ENCODE peak calls at places on chromosomes 13 and 19, in five cellular contexts. Y is mucosa of descending colon, H is left lung, T is GM23338, R is ovary. U is an unnamed sample.
A peak's percentile ranks its signal among the peaks of the same experiment; 100 is the strongest.

GRCh38 chr19:51521796-51522195 is 9.7 kb downstream of the SIGLEC6 start:
- DNase-seq in Y (no peak), H (no peak), T (no peak), R (no peak), U (no peak)

GRCh38 chr13:99792079-99792921 is 179.3 kb downstream of the ZIC5 start:
- DNase-seq in Y (no peak), H (no peak), T (peak; percentile 51), R (no peak), U (no peak)

GRCh38 chr13:74093691-74094090 is 40.5 kb downstream of the KLF12 start:
- DNase-seq in Y (no peak), H (no peak), T (no peak), R (no peak), U (no peak)

GRCh38 chr13:40061466-40062450 is 406.3 kb downstream of the COG6 start:
- DNase-seq in Y (no peak), H (no peak), T (no peak), R (no peak), U (no peak)

GRCh38 chr13:28753208-28753892 is 34.6 kb upstream of the SLC46A3 start:
- DNase-seq in Y (no peak), H (peak; percentile 71), T (peak; percentile 86), R (no peak), U (no peak)

GRCh38 chr13:100835695-100836094 is 161.1 kb upstream of the TMTC4 start:
- DNase-seq in Y (no peak), H (no peak), T (no peak), R (no peak), U (no peak)

GRCh38 chr13:93539914-93540313 is 313.3 kb downstream of the GPC6 start:
- DNase-seq in Y (no peak), H (no peak), T (no peak), R (no peak), U (no peak)

GRCh38 chr13:51764184-51765141 is 39.5 kb downstream of the DHRS12 start:
- DNase-seq in Y (peak; percentile 60), H (peak; percentile 65), T (no peak), R (no peak), U (no peak)

GRCh38 chr13:105979131-105979530 is 556.3 kb downstream of the EFNB2 start:
- DNase-seq in Y (no peak), H (no peak), T (no peak), R (no peak), U (no peak)

GRCh38 chr19:55322495-55322894 is 2.6 kb downstream of the TMEM150B start:
- DNase-seq in Y (peak; percentile 80), H (no peak), T (no peak), R (no peak), U (no peak)

GRCh38 chr13:45047394-45048328 is 58.3 kb downstream of the GPALPP1 start:
- DNase-seq in Y (peak; percentile 81), H (peak; percentile 63), T (peak; percentile 92), R (peak; percentile 75), U (peak; percentile 78)

GRCh38 chr13:44591316-44591715 is 15.2 kb upstream of the TSC22D1 start:
- DNase-seq in Y (peak; percentile 41), H (no peak), T (peak; percentile 74), R (no peak), U (no peak)

GRCh38 chr13:91133941-91134772 is 213.3 kb upstream of the MIR17HG start:
- DNase-seq in Y (no peak), H (no peak), T (peak; percentile 74), R (no peak), U (peak; percentile 72)

GRCh38 chr13:99659234-99659633 is 158.0 kb downstream of the TM9SF2 start:
- DNase-seq in Y (no peak), H (no peak), T (peak; percentile 65), R (no peak), U (no peak)

GRCh38 chr13:29105779-29106178 is 285.6 kb downstream of the MTUS2 start:
- DNase-seq in Y (no peak), H (no peak), T (peak; percentile 64), R (no peak), U (no peak)

GRCh38 chr19:45424191-45425058 is 708 bp upstream of the ERCC1 start:
- DNase-seq in Y (peak; percentile 76), H (peak; percentile 83), T (peak; percentile 82), R (peak; percentile 65), U (peak; percentile 40)

GRCh38 chr19:14940266-14940665 is 1.0 kb upstream of the OR7C2 start:
- DNase-seq in Y (no peak), H (no peak), T (no peak), R (no peak), U (no peak)

GRCh38 chr13:109737606-109738005 is 48.8 kb downstream of the IRS2 start:
- DNase-seq in Y (no peak), H (no peak), T (no peak), R (no peak), U (no peak)

GRCh38 chr19:48350856-48351255 is 12.9 kb downstream of the TMEM143 start:
- DNase-seq in Y (no peak), H (no peak), T (no peak), R (no peak), U (no peak)

GRCh38 chr19:5243878-5244277 is 96.7 kb downstream of the PTPRS start:
- DNase-seq in Y (no peak), H (no peak), T (no peak), R (no peak), U (no peak)

GRCh38 chr19:5246554-5247155 is 94.0 kb downstream of the PTPRS start:
- DNase-seq in Y (no peak), H (no peak), T (no peak), R (no peak), U (no peak)

GRCh38 chr19:5244351-5244750 is 96.3 kb downstream of the PTPRS start:
- DNase-seq in Y (no peak), H (no peak), T (no peak), R (no peak), U (no peak)

GRCh38 chr19:5247957-5248705 is 92.5 kb downstream of the PTPRS start:
- DNase-seq in Y (no peak), H (no peak), T (peak; percentile 62), R (no peak), U (no peak)

DNA sequence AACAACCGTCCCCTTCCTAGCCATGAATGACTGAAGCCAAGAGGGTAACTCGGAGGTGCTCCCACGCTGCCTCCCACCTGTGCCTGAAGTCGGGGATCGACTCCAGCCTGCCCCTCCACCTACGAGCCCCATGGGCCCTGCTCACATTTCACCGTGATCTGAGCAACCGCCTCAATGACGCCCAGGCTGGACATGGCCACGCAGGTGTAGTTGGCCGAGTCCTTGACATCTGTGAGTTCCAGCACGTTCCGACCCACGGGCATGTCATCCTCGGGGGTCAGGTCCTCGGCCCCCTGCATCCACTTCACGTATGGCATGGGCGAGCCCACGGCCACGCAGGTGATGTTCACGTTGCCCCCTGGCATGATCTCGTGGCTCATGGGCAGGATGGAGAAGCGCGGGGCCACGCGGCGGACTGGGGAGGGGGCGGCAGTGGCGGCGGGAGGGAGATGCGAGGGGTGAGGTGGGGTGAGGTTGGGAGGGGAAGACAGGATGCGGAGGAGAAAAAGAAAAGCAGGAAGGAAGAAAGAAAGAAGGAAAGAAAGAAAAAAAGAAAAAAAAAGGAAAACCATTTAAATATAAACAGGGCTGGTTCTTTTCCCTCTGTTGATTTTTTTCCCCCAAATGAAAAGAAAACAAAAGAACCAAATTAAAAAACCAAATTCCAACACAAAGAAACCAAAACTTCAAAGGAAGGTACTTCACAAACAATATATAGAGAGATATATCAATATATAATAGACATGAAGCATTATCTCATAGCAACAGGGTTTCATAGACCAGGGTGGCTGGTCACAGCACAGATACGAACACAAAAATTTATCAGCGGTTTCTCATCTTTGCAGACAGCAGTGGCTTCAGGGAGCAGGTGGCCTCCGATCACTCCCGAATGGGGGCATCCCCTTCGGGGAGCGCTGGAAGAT is 94.7 kb downstream of the PTPRS start:
- DNase-seq in Y (no peak), H (no peak), T (no peak), R (no peak), U (no peak)
- H3K36me3 ChIP-seq in Y (no peaks in the 10 kb centered on the region), H (peaks cover 12% of the 10 kb centered on the region), T (peaks cover 7% of the 10 kb centered on the region), R (no peaks in the 10 kb centered on the region), U (peaks cover 33% of the 10 kb centered on the region)

GRCh38 chr19:5149508-5149907 is 180.6 kb downstream of the KDM4B start:
- DNase-seq in Y (no peak), H (peak; percentile 26), T (no peak), R (no peak), U (no peak)

GRCh38 chr19:5147074-5147970 is 178.4 kb downstream of the KDM4B start:
- DNase-seq in Y (peak; percentile 12), H (peak; percentile 23), T (no peak), R (peak; percentile 12), U (no peak)

GRCh38 chr19:5148794-5149190 is 179.9 kb downstream of the KDM4B start:
- DNase-seq in Y (no peak), H (peak; percentile 22), T (no peak), R (no peak), U (no peak)

GRCh38 chr19:5149930-5150329 is 181.0 kb downstream of the KDM4B start:
- DNase-seq in Y (no peak), H (no peak), T (no peak), R (no peak), U (no peak)

DNA sequence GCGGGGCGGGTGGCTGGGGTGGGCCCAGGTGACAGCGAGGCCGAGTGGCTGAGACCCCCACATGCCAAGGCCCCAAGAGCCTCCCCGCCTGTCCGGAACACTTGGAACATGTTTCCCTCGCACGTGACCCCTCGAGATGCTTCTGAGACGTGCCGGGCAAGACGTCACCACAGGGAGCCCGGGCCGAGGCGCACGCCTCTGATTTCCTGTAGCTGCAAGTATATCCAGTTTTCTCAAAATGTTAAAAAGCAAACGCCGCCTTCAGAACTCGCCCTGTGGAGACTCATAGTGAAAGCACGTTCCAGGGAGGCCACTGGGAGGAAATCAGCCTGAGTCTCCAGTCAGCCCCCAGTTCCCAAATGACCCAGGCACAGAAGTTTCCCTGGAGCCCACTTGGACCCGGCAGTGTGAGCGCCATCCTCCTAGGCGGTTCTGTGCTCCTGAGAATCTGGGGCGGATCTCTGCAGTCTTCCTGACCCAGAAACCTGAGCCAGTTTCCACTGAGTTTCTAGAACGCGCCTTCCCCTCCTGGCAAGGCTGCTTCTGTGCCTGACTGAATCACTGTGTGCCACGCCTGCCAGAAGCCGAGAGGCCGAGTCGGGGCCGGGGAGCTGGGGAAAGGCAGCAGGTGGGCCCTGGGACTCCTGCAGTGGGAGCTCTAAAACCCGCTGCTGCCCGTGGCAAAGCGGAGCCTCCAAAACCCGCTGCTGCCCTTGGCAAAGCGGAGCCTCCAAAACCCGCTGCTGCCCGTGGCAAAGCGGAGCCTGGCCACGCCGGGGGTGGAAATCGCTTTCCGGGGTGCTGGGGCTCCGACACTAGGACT is 179.3 kb downstream of the KDM4B start:
- DNase-seq in Y (no peak), H (peak; percentile 29), T (no peak), R (peak; percentile 17), U (no peak)
- H3K36me3 ChIP-seq in Y (no peaks in the 10 kb centered on the region), H (peaks cover 95% of the 10 kb centered on the region), T (peaks cover 3% of the 10 kb centered on the region), R (no peaks in the 10 kb centered on the region), U (peaks cover 25% of the 10 kb centered on the region)

DNA sequence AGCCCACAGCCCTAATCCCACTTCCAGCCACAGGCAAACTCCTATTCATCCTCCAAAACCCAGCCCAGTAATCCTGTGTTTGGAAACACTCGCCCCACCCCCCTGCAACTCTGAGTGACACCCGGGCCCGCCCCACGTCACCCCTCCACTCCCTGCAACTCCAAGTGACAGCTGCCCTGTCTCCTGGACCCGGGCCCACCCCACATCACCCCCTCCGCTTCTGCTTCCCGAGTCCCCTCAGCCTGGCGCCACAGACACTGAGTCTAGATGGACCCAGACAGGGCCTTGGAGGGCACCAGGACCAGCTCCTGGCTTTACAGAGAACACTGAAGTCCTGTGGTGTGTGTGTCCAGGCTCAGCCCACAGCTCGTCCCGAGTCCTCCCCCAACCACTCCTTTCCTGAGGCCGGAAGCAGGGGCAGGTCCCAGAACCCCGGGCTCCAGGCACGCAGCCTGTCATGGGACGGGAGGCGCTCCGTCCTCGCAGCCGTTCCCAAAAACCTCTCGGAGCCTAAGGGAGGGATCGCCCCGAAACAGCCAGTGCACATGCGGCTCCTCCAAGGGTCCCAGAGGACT is 7.7 kb downstream of the REXO1 start:
- DNase-seq in Y (no peak), H (no peak), T (no peak), R (no peak), U (no peak)
- H3K36me3 ChIP-seq in Y (no peaks in the 10 kb centered on the region), H (peaks cover 21% of the 10 kb centered on the region), T (no peaks in the 10 kb centered on the region), R (no peaks in the 10 kb centered on the region), U (peaks cover 10% of the 10 kb centered on the region)

GRCh38 chr19:18167011-18167410 is 6.6 kb upstream of the IFI30 start:
- DNase-seq in Y (no peak), H (no peak), T (no peak), R (no peak), U (no peak)
- H3K36me3 ChIP-seq in Y (peaks cover 6% of the 10 kb centered on the region), H (peaks cover 76% of the 10 kb centered on the region), T (peaks cover 4% of the 10 kb centered on the region), R (no peaks in the 10 kb centered on the region), U (peaks cover 67% of the 10 kb centered on the region)

U was measured in WERI-Rb-1.